ENCODE peak calls at places on chromosomes 4 and X, in ten cellular contexts. V is D721Med; Q is CD4-positive, alpha-beta T cell; K is astrocyte of the spinal cord; L is lower leg skin; I is GM12865; D is CD8-positive, alpha-beta T cell; F is endothelial cell; A is dorsolateral prefrontal cortex; H is stomach. G is an unnamed sample.

GRCh38 chrX:132292753-132293152 is 73.5 kb upstream of the RAP2C start:
- DNase-seq in V (no peak), Q (no peak), K (peak; percentile 52), L (peak; percentile 20), I (peak; percentile 58), D (no peak), F (peak; percentile 9), A (no peak), H (no peak), G (no peak)

GRCh38 chr4:187283306-187283705 is 559.6 kb upstream of the FAT1 start:
- DNase-seq in V (no peak), Q (no peak), K (no peak), L (no peak), I (no peak), D (no peak), F (no peak), A (no peak), H (no peak), G (no peak)

GRCh38 chr4:128225148-128225547 is 62.5 kb downstream of the PGRMC2 start:
- DNase-seq in V (no peak), Q (no peak), K (peak; percentile 83), L (no peak), I (no peak), D (no peak), F (no peak), A (no peak), H (no peak), G (no peak)

GRCh38 chrX:3815896-3816664 is 102.6 kb upstream of the PRKX start:
- DNase-seq in V (no peak), Q (peak; percentile 34), K (peak; percentile 42), L (peak; percentile 22), I (peak; percentile 51), D (no peak), F (peak; percentile 15), A (peak; percentile 59), H (peak; percentile 67), G (peak; percentile 56)

GRCh38 chrX:37644381-37645305 is 40.9 kb upstream of the XK start:
- DNase-seq in V (no peak), Q (no peak), K (no peak), L (peak; percentile 13), I (no peak), D (no peak), F (no peak), A (no peak), H (no peak), G (no peak)

GRCh38 chr4:38872620-38873019 is 5.0 kb downstream of the FAM114A1 start:
- DNase-seq in V (no peak), Q (no peak), K (peak; percentile 32), L (peak; percentile 56), I (no peak), D (no peak), F (no peak), A (no peak), H (peak; percentile 42), G (no peak)

GRCh38 chrX:132023896-132024386 is 839 bp downstream of the STK26 start:
- DNase-seq in V (no peak), Q (peak; percentile 46), K (no peak), L (no peak), I (peak; percentile 85), D (no peak), F (no peak), A (no peak), H (no peak), G (no peak)

GRCh38 chr4:152278505-152279301 is 257.2 kb downstream of the FBXW7 start:
- DNase-seq in V (no peak), Q (no peak), K (no peak), L (no peak), I (peak; percentile 20), D (no peak), F (no peak), A (peak; percentile 75), H (peak; percentile 51), G (no peak)

GRCh38 chr4:88963817-88964216 is 93.2 kb downstream of the FAM13A start:
- DNase-seq in V (no peak), Q (no peak), K (peak; percentile 13), L (peak; percentile 74), I (no peak), D (no peak), F (no peak), A (no peak), H (no peak), G (no peak)

GRCh38 chrX:7515681-7516413 is 327.1 kb upstream of the VCX start:
- DNase-seq in V (no peak), Q (no peak), K (no peak), L (no peak), I (no peak), D (no peak), F (no peak), A (no peak), H (no peak), G (no peak)

GRCh38 chr4:119477412-119478053 is 151.1 kb downstream of the PDE5A start:
- DNase-seq in V (no peak), Q (no peak), K (no peak), L (no peak), I (no peak), D (no peak), F (no peak), A (no peak), H (no peak), G (no peak)

GRCh38 chr4:168815373-168816345 is 194.4 kb downstream of the CBR4 start:
- DNase-seq in V (no peak), Q (no peak), K (peak; percentile 86), L (no peak), I (no peak), D (no peak), F (no peak), A (no peak), H (no peak), G (no peak)

GRCh38 chr4:25993564-25994185 is 79.7 kb downstream of the SMIM20 start:
- DNase-seq in V (no peak), Q (no peak), K (no peak), L (peak; percentile 22), I (peak; percentile 64), D (no peak), F (peak; percentile 59), A (no peak), H (no peak), G (no peak)

GRCh38 chr4:71866212-71866885 is 82.5 kb upstream of the GC start:
- DNase-seq in V (no peak), Q (no peak), K (no peak), L (no peak), I (no peak), D (no peak), F (no peak), A (no peak), H (no peak), G (no peak)

GRCh38 chr4:89009107-89009506 is 47.9 kb downstream of the FAM13A start:
- DNase-seq in V (no peak), Q (no peak), K (no peak), L (no peak), I (no peak), D (no peak), F (no peak), A (no peak), H (no peak), G (no peak)

GRCh38 chr4:83329521-83330105 is 5.0 kb downstream of the HPSE start:
- DNase-seq in V (no peak), Q (no peak), K (no peak), L (no peak), I (no peak), D (no peak), F (no peak), A (no peak), H (no peak), G (no peak)

GRCh38 chrX:133921764-133922389 is 63.5 kb downstream of the GPC3 start:
- DNase-seq in V (no peak), Q (peak; percentile 35), K (no peak), L (no peak), I (peak; percentile 42), D (peak; percentile 0), F (peak; percentile 56), A (no peak), H (peak; percentile 72), G (peak; percentile 24)

GRCh38 chrX:66672106-66672505 is 33.2 kb upstream of the EDA2R start:
- DNase-seq in V (no peak), Q (no peak), K (no peak), L (no peak), I (no peak), D (no peak), F (no peak), A (no peak), H (no peak), G (no peak)

GRCh38 chr4:20615492-20616136 is 84.6 kb upstream of the PACRGL start:
- DNase-seq in V (no peak), Q (no peak), K (no peak), L (no peak), I (no peak), D (no peak), F (no peak), A (no peak), H (no peak), G (no peak)

GRCh38 chrX:96684339-96685204 is at the start of gene DIAPH2:
- DNase-seq in V (no peak), Q (peak; percentile 68), K (peak; percentile 76), L (peak; percentile 68), I (peak; percentile 89), D (peak; percentile 34), F (peak; percentile 62), A (peak; percentile 57), H (peak; percentile 83), G (peak; percentile 75)
- TF ChIP-seq CTCF in V (no peak), Q (no peak), K (no peak), L (no peak), I (no peak), D (no peak), F (no peak), A (no peak), H (peak; percentile 13), G (peak; percentile 39)

GRCh38 chrX:147378767-147379166 is 533.0 kb upstream of the FMR1 start:
- DNase-seq in V (no peak), Q (no peak), K (no peak), L (no peak), I (no peak), D (no peak), F (no peak), A (no peak), H (no peak), G (no peak)
- TF ChIP-seq CTCF in V (no peak), Q (no peak), K (no peak), L (no peak), I (no peak), D (no peak), F (no peak), A (no peak), H (no peak), G (no peak)

GRCh38 chr4:176387571-176387970 is 67.8 kb downstream of the SPCS3 start:
- DNase-seq in V (no peak), Q (no peak), K (peak; percentile 40), L (no peak), I (no peak), D (no peak), F (no peak), A (no peak), H (no peak), G (no peak)
- TF ChIP-seq CTCF in V (no peak), Q (no peak), K (no peak), L (no peak), I (no peak), D (no peak), F (no peak), A (no peak), H (no peak), G (no peak)

DNA sequence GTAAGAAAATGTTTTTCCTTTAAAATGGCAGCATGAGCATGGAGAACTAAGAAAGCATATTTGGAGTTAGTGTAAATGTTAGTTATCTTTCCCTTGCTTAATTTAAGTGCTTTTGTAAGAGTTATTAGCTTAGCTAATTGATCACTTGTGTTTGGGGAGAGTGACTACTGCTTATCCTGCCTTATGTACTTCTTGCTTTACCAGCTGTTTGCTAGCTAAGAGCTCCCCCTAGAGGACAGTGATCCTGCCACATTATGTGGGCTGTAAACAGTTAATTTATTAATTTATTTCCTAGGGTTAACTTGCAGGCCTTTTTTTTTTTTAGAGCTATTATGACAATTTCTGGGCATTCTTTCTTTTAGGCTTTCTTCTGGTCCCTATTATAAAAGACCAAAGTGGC is 435.8 kb downstream of the MAGEB5 start:
- DNase-seq in V (no peak), Q (no peak), K (no peak), L (no peak), I (peak; percentile 9), D (no peak), F (no peak), A (no peak), H (no peak), G (no peak)
- TF ChIP-seq CTCF in V (no peak), Q (no peak), K (no peak), L (no peak), I (peak; percentile 16), D (no peak), F (no peak), A (no peak), H (no peak), G (no peak)